ENCODE peak calls at places on chromosomes 11 and 22, in ten cellular contexts. One of them, this sample, is unnamed.

GRCh38 chr11:14894657-14895598 is 2.9 kb upstream of the CYP2R1 start:
- DNase-seq in epithelial cell of esophagus: peak; percentile 51
- DNase-seq in stimulated activated CD4-positive, alpha-beta T cell treated with anti-CD3 and anti-CD28 coated beads, Interleukin-1b, Interleukin-23, amount 100 ng/mL, for 1 hour: no peak
- DNase-seq in foreskin fibroblast: peak; percentile 90
- DNase-seq in activated T-helper 9 cell treated with anti-CD3 and anti-CD28 coated beads, Interleukin-2, amount 50 U/mL, for 16 hours: no peak
- DNase-seq in NCI-H146: no peak
- DNase-seq in A549: no peak
- DNase-seq in H1: no peak
- DNase-seq in Panc1: no peak
- DNase-seq in left cardiac atrium: peak; percentile 46
- DNase-seq in this sample: peak; percentile 79

GRCh38 chr22:33859311-33859710 is 61.0 kb downstream of the LARGE1 start:
- DNase-seq in Panc1: no peak
- DNase-seq in foreskin fibroblast: no peak
- DNase-seq in NCI-H146: no peak
- DNase-seq in stimulated activated CD4-positive, alpha-beta T cell treated with anti-CD3 and anti-CD28 coated beads, Interleukin-1b, Interleukin-23, amount 100 ng/mL, for 1 hour: no peak
- DNase-seq in epithelial cell of esophagus: no peak
- DNase-seq in H1: no peak
- DNase-seq in A549: no peak
- DNase-seq in left cardiac atrium: no peak
- DNase-seq in activated T-helper 9 cell treated with anti-CD3 and anti-CD28 coated beads, Interleukin-2, amount 50 U/mL, for 16 hours: no peak
- DNase-seq in this sample: no peak

GRCh38 chr11:130601764-130602163 is 153.3 kb downstream of the ADAMTS15 start:
- DNase-seq in activated T-helper 9 cell treated with anti-CD3 and anti-CD28 coated beads, Interleukin-2, amount 50 U/mL, for 16 hours: no peak
- DNase-seq in NCI-H146: no peak
- DNase-seq in A549: no peak
- DNase-seq in H1: no peak
- DNase-seq in epithelial cell of esophagus: no peak
- DNase-seq in foreskin fibroblast: no peak
- DNase-seq in left cardiac atrium: no peak
- DNase-seq in stimulated activated CD4-positive, alpha-beta T cell treated with anti-CD3 and anti-CD28 coated beads, Interleukin-1b, Interleukin-23, amount 100 ng/mL, for 1 hour: no peak
- DNase-seq in Panc1: no peak
- DNase-seq in this sample: no peak

GRCh38 chr11:68471360-68472340 is 11.1 kb downstream of the PPP6R3 start:
- DNase-seq in Panc1: no peak
- DNase-seq in stimulated activated CD4-positive, alpha-beta T cell treated with anti-CD3 and anti-CD28 coated beads, Interleukin-1b, Interleukin-23, amount 100 ng/mL, for 1 hour: no peak
- DNase-seq in activated T-helper 9 cell treated with anti-CD3 and anti-CD28 coated beads, Interleukin-2, amount 50 U/mL, for 16 hours: peak; percentile 33
- DNase-seq in A549: no peak
- DNase-seq in H1: no peak
- DNase-seq in foreskin fibroblast: no peak
- DNase-seq in epithelial cell of esophagus: peak; percentile 52
- DNase-seq in left cardiac atrium: no peak
- DNase-seq in NCI-H146: no peak
- DNase-seq in this sample: no peak

GRCh38 chr22:47073101-47073500 is 310.7 kb downstream of the TBC1D22A start:
- DNase-seq in Panc1: no peak
- DNase-seq in stimulated activated CD4-positive, alpha-beta T cell treated with anti-CD3 and anti-CD28 coated beads, Interleukin-1b, Interleukin-23, amount 100 ng/mL, for 1 hour: no peak
- DNase-seq in H1: no peak
- DNase-seq in activated T-helper 9 cell treated with anti-CD3 and anti-CD28 coated beads, Interleukin-2, amount 50 U/mL, for 16 hours: no peak
- DNase-seq in epithelial cell of esophagus: no peak
- DNase-seq in A549: no peak
- DNase-seq in NCI-H146: no peak
- DNase-seq in left cardiac atrium: no peak
- DNase-seq in foreskin fibroblast: no peak
- DNase-seq in this sample: no peak

GRCh38 chr22:48256776-48257689 is 1494.6 kb downstream of the TBC1D22A start:
- DNase-seq in Panc1: no peak
- DNase-seq in epithelial cell of esophagus: no peak
- DNase-seq in stimulated activated CD4-positive, alpha-beta T cell treated with anti-CD3 and anti-CD28 coated beads, Interleukin-1b, Interleukin-23, amount 100 ng/mL, for 1 hour: no peak
- DNase-seq in A549: no peak
- DNase-seq in activated T-helper 9 cell treated with anti-CD3 and anti-CD28 coated beads, Interleukin-2, amount 50 U/mL, for 16 hours: no peak
- DNase-seq in NCI-H146: no peak
- DNase-seq in left cardiac atrium: no peak
- DNase-seq in H1: no peak
- DNase-seq in foreskin fibroblast: no peak
- DNase-seq in this sample: no peak

GRCh38 chr22:31646186-31647019 is 15.6 kb downstream of the PISD start:
- DNase-seq in Panc1: peak; percentile 52
- DNase-seq in A549: peak; percentile 34
- DNase-seq in foreskin fibroblast: peak; percentile 95
- DNase-seq in NCI-H146: no peak
- DNase-seq in epithelial cell of esophagus: peak; percentile 91
- DNase-seq in H1: no peak
- DNase-seq in stimulated activated CD4-positive, alpha-beta T cell treated with anti-CD3 and anti-CD28 coated beads, Interleukin-1b, Interleukin-23, amount 100 ng/mL, for 1 hour: no peak
- DNase-seq in left cardiac atrium: no peak
- DNase-seq in activated T-helper 9 cell treated with anti-CD3 and anti-CD28 coated beads, Interleukin-2, amount 50 U/mL, for 16 hours: peak; percentile 37
- DNase-seq in this sample: no peak

GRCh38 chr22:20658433-20659222 is 115.3 kb upstream of the SERPIND1 start:
- DNase-seq in NCI-H146: no peak
- DNase-seq in A549: no peak
- DNase-seq in epithelial cell of esophagus: no peak
- DNase-seq in Panc1: no peak
- DNase-seq in foreskin fibroblast: no peak
- DNase-seq in activated T-helper 9 cell treated with anti-CD3 and anti-CD28 coated beads, Interleukin-2, amount 50 U/mL, for 16 hours: no peak
- DNase-seq in H1: no peak
- DNase-seq in left cardiac atrium: no peak
- DNase-seq in stimulated activated CD4-positive, alpha-beta T cell treated with anti-CD3 and anti-CD28 coated beads, Interleukin-1b, Interleukin-23, amount 100 ng/mL, for 1 hour: no peak
- DNase-seq in this sample: no peak

GRCh38 chr22:45627489-45628233 is 44.0 kb upstream of the ATXN10 start:
- DNase-seq in foreskin fibroblast: no peak
- DNase-seq in A549: no peak
- DNase-seq in Panc1: no peak
- DNase-seq in activated T-helper 9 cell treated with anti-CD3 and anti-CD28 coated beads, Interleukin-2, amount 50 U/mL, for 16 hours: no peak
- DNase-seq in left cardiac atrium: no peak
- DNase-seq in H1: no peak
- DNase-seq in epithelial cell of esophagus: no peak
- DNase-seq in NCI-H146: no peak
- DNase-seq in stimulated activated CD4-positive, alpha-beta T cell treated with anti-CD3 and anti-CD28 coated beads, Interleukin-1b, Interleukin-23, amount 100 ng/mL, for 1 hour: no peak
- DNase-seq in this sample: no peak

GRCh38 chr11:125268611-125269010 is 104.1 kb downstream of the PKNOX2 start:
- DNase-seq in epithelial cell of esophagus: no peak
- DNase-seq in foreskin fibroblast: no peak
- DNase-seq in activated T-helper 9 cell treated with anti-CD3 and anti-CD28 coated beads, Interleukin-2, amount 50 U/mL, for 16 hours: no peak
- DNase-seq in H1: no peak
- DNase-seq in NCI-H146: no peak
- DNase-seq in left cardiac atrium: no peak
- DNase-seq in Panc1: no peak
- DNase-seq in A549: no peak
- DNase-seq in stimulated activated CD4-positive, alpha-beta T cell treated with anti-CD3 and anti-CD28 coated beads, Interleukin-1b, Interleukin-23, amount 100 ng/mL, for 1 hour: no peak
- DNase-seq in this sample: no peak

GRCh38 chr11:86888164-86888977 is 66.8 kb downstream of the FZD4 start:
- DNase-seq in Panc1: no peak
- DNase-seq in NCI-H146: no peak
- DNase-seq in foreskin fibroblast: peak; percentile 81
- DNase-seq in epithelial cell of esophagus: no peak
- DNase-seq in H1: no peak
- DNase-seq in A549: no peak
- DNase-seq in stimulated activated CD4-positive, alpha-beta T cell treated with anti-CD3 and anti-CD28 coated beads, Interleukin-1b, Interleukin-23, amount 100 ng/mL, for 1 hour: no peak
- DNase-seq in left cardiac atrium: no peak
- DNase-seq in activated T-helper 9 cell treated with anti-CD3 and anti-CD28 coated beads, Interleukin-2, amount 50 U/mL, for 16 hours: no peak
- DNase-seq in this sample: no peak

GRCh38 chr11:8241373-8242112 is 22.1 kb downstream of the LMO1 start:
- DNase-seq in stimulated activated CD4-positive, alpha-beta T cell treated with anti-CD3 and anti-CD28 coated beads, Interleukin-1b, Interleukin-23, amount 100 ng/mL, for 1 hour: no peak
- DNase-seq in foreskin fibroblast: no peak
- DNase-seq in epithelial cell of esophagus: no peak
- DNase-seq in Panc1: no peak
- DNase-seq in activated T-helper 9 cell treated with anti-CD3 and anti-CD28 coated beads, Interleukin-2, amount 50 U/mL, for 16 hours: no peak
- DNase-seq in H1: no peak
- DNase-seq in NCI-H146: no peak
- DNase-seq in left cardiac atrium: no peak
- DNase-seq in A549: no peak
- DNase-seq in this sample: no peak

GRCh38 chr11:19675397-19675796 is 37.2 kb upstream of the NAV2 start:
- DNase-seq in NCI-H146: no peak
- DNase-seq in left cardiac atrium: no peak
- DNase-seq in Panc1: no peak
- DNase-seq in foreskin fibroblast: no peak
- DNase-seq in H1: no peak
- DNase-seq in stimulated activated CD4-positive, alpha-beta T cell treated with anti-CD3 and anti-CD28 coated beads, Interleukin-1b, Interleukin-23, amount 100 ng/mL, for 1 hour: no peak
- DNase-seq in epithelial cell of esophagus: peak; percentile 74
- DNase-seq in activated T-helper 9 cell treated with anti-CD3 and anti-CD28 coated beads, Interleukin-2, amount 50 U/mL, for 16 hours: no peak
- DNase-seq in A549: no peak
- DNase-seq in this sample: no peak

GRCh38 chr11:19597194-19597593 is 115.4 kb upstream of the NAV2 start:
- DNase-seq in NCI-H146: no peak
- DNase-seq in stimulated activated CD4-positive, alpha-beta T cell treated with anti-CD3 and anti-CD28 coated beads, Interleukin-1b, Interleukin-23, amount 100 ng/mL, for 1 hour: no peak
- DNase-seq in Panc1: no peak
- DNase-seq in H1: no peak
- DNase-seq in left cardiac atrium: no peak
- DNase-seq in A549: no peak
- DNase-seq in activated T-helper 9 cell treated with anti-CD3 and anti-CD28 coated beads, Interleukin-2, amount 50 U/mL, for 16 hours: no peak
- DNase-seq in epithelial cell of esophagus: peak; percentile 48
- DNase-seq in foreskin fibroblast: peak; percentile 90
- DNase-seq in this sample: no peak

GRCh38 chr11:69642549-69642912 is 1.6 kb downstream of the CCND1 start:
- DNase-seq in A549: no peak
- DNase-seq in epithelial cell of esophagus: no peak
- DNase-seq in foreskin fibroblast: no peak
- DNase-seq in activated T-helper 9 cell treated with anti-CD3 and anti-CD28 coated beads, Interleukin-2, amount 50 U/mL, for 16 hours: peak; percentile 39
- DNase-seq in left cardiac atrium: no peak
- DNase-seq in H1: no peak
- DNase-seq in Panc1: no peak
- DNase-seq in NCI-H146: no peak
- DNase-seq in stimulated activated CD4-positive, alpha-beta T cell treated with anti-CD3 and anti-CD28 coated beads, Interleukin-1b, Interleukin-23, amount 100 ng/mL, for 1 hour: no peak
- DNase-seq in this sample: no peak

GRCh38 chr11:75759832-75760231 is 8.7 kb upstream of the DGAT2 start:
- DNase-seq in stimulated activated CD4-positive, alpha-beta T cell treated with anti-CD3 and anti-CD28 coated beads, Interleukin-1b, Interleukin-23, amount 100 ng/mL, for 1 hour: no peak
- DNase-seq in epithelial cell of esophagus: no peak
- DNase-seq in NCI-H146: peak; percentile 54
- DNase-seq in Panc1: no peak
- DNase-seq in H1: no peak
- DNase-seq in foreskin fibroblast: no peak
- DNase-seq in left cardiac atrium: no peak
- DNase-seq in activated T-helper 9 cell treated with anti-CD3 and anti-CD28 coated beads, Interleukin-2, amount 50 U/mL, for 16 hours: no peak
- DNase-seq in A549: no peak
- DNase-seq in this sample: no peak

GRCh38 chr22:41092847-41093371 is 517 bp downstream of the EP300 start:
- DNase-seq in foreskin fibroblast: peak; percentile 36
- DNase-seq in activated T-helper 9 cell treated with anti-CD3 and anti-CD28 coated beads, Interleukin-2, amount 50 U/mL, for 16 hours: no peak
- DNase-seq in epithelial cell of esophagus: peak; percentile 37
- DNase-seq in Panc1: no peak
- DNase-seq in A549: peak; percentile 22
- DNase-seq in NCI-H146: peak; percentile 25
- DNase-seq in left cardiac atrium: no peak
- DNase-seq in H1: no peak
- DNase-seq in stimulated activated CD4-positive, alpha-beta T cell treated with anti-CD3 and anti-CD28 coated beads, Interleukin-1b, Interleukin-23, amount 100 ng/mL, for 1 hour: no peak
- DNase-seq in this sample: peak; percentile 76

GRCh38 chr11:34356576-34356917 is 1.3 kb downstream of the ABTB2 start:
- DNase-seq in activated T-helper 9 cell treated with anti-CD3 and anti-CD28 coated beads, Interleukin-2, amount 50 U/mL, for 16 hours: peak; percentile 4
- DNase-seq in Panc1: no peak
- DNase-seq in foreskin fibroblast: peak; percentile 56
- DNase-seq in epithelial cell of esophagus: peak; percentile 50
- DNase-seq in left cardiac atrium: no peak
- DNase-seq in H1: no peak
- DNase-seq in A549: no peak
- DNase-seq in stimulated activated CD4-positive, alpha-beta T cell treated with anti-CD3 and anti-CD28 coated beads, Interleukin-1b, Interleukin-23, amount 100 ng/mL, for 1 hour: no peak
- DNase-seq in NCI-H146: peak; percentile 72
- DNase-seq in this sample: peak; percentile 79

GRCh38 chr11:75492181-75492820 is 33.4 kb downstream of the GDPD5 start:
- DNase-seq in stimulated activated CD4-positive, alpha-beta T cell treated with anti-CD3 and anti-CD28 coated beads, Interleukin-1b, Interleukin-23, amount 100 ng/mL, for 1 hour: peak; percentile 7
- DNase-seq in left cardiac atrium: no peak
- DNase-seq in Panc1: no peak
- DNase-seq in epithelial cell of esophagus: peak; percentile 62
- DNase-seq in activated T-helper 9 cell treated with anti-CD3 and anti-CD28 coated beads, Interleukin-2, amount 50 U/mL, for 16 hours: peak; percentile 55
- DNase-seq in foreskin fibroblast: no peak
- DNase-seq in NCI-H146: peak; percentile 18
- DNase-seq in A549: no peak
- DNase-seq in H1: peak; percentile 21
- DNase-seq in this sample: no peak

GRCh38 chr22:39294571-39295468 is 24.6 kb downstream of the RPL3 start:
- DNase-seq in activated T-helper 9 cell treated with anti-CD3 and anti-CD28 coated beads, Interleukin-2, amount 50 U/mL, for 16 hours: no peak
- DNase-seq in A549: no peak
- DNase-seq in foreskin fibroblast: no peak
- DNase-seq in NCI-H146: no peak
- DNase-seq in H1: no peak
- DNase-seq in Panc1: no peak
- DNase-seq in stimulated activated CD4-positive, alpha-beta T cell treated with anti-CD3 and anti-CD28 coated beads, Interleukin-1b, Interleukin-23, amount 100 ng/mL, for 1 hour: no peak
- DNase-seq in left cardiac atrium: no peak
- DNase-seq in epithelial cell of esophagus: no peak
- DNase-seq in this sample: peak; percentile 50

GRCh38 chr11:69296890-69297224 is 2.9 kb downstream of the MYEOV start:
- DNase-seq in stimulated activated CD4-positive, alpha-beta T cell treated with anti-CD3 and anti-CD28 coated beads, Interleukin-1b, Interleukin-23, amount 100 ng/mL, for 1 hour: no peak
- DNase-seq in left cardiac atrium: no peak
- DNase-seq in NCI-H146: no peak
- DNase-seq in foreskin fibroblast: no peak
- DNase-seq in activated T-helper 9 cell treated with anti-CD3 and anti-CD28 coated beads, Interleukin-2, amount 50 U/mL, for 16 hours: no peak
- DNase-seq in epithelial cell of esophagus: no peak
- DNase-seq in Panc1: no peak
- DNase-seq in H1: no peak
- DNase-seq in A549: no peak
- DNase-seq in this sample: no peak

GRCh38 chr22:27309713-27310112 is 491.8 kb downstream of the MN1 start:
- DNase-seq in left cardiac atrium: no peak
- DNase-seq in activated T-helper 9 cell treated with anti-CD3 and anti-CD28 coated beads, Interleukin-2, amount 50 U/mL, for 16 hours: no peak
- DNase-seq in foreskin fibroblast: no peak
- DNase-seq in epithelial cell of esophagus: no peak
- DNase-seq in Panc1: no peak
- DNase-seq in stimulated activated CD4-positive, alpha-beta T cell treated with anti-CD3 and anti-CD28 coated beads, Interleukin-1b, Interleukin-23, amount 100 ng/mL, for 1 hour: no peak
- DNase-seq in NCI-H146: no peak
- DNase-seq in H1: no peak
- DNase-seq in A549: no peak
- DNase-seq in this sample: no peak

GRCh38 chr11:1468473-1469066 is 18.0 kb downstream of the MOB2 start:
- DNase-seq in stimulated activated CD4-positive, alpha-beta T cell treated with anti-CD3 and anti-CD28 coated beads, Interleukin-1b, Interleukin-23, amount 100 ng/mL, for 1 hour: no peak
- DNase-seq in activated T-helper 9 cell treated with anti-CD3 and anti-CD28 coated beads, Interleukin-2, amount 50 U/mL, for 16 hours: no peak
- DNase-seq in epithelial cell of esophagus: no peak
- DNase-seq in foreskin fibroblast: no peak
- DNase-seq in Panc1: no peak
- DNase-seq in NCI-H146: no peak
- DNase-seq in A549: no peak
- DNase-seq in left cardiac atrium: no peak
- DNase-seq in H1: no peak
- DNase-seq in this sample: peak; percentile 50

GRCh38 chr22:41288245-41288946 is 2.4 kb upstream of the RANGAP1 start:
- DNase-seq in left cardiac atrium: peak; percentile 26
- DNase-seq in activated T-helper 9 cell treated with anti-CD3 and anti-CD28 coated beads, Interleukin-2, amount 50 U/mL, for 16 hours: no peak
- DNase-seq in Panc1: peak; percentile 83
- DNase-seq in NCI-H146: peak; percentile 55
- DNase-seq in H1: no peak
- DNase-seq in foreskin fibroblast: peak; percentile 76
- DNase-seq in stimulated activated CD4-positive, alpha-beta T cell treated with anti-CD3 and anti-CD28 coated beads, Interleukin-1b, Interleukin-23, amount 100 ng/mL, for 1 hour: no peak
- DNase-seq in A549: peak; percentile 71
- DNase-seq in epithelial cell of esophagus: peak; percentile 93
- DNase-seq in this sample: no peak

GRCh38 chr11:3129181-3129590 is 35.9 kb downstream of the OSBPL5 start:
- DNase-seq in NCI-H146: no peak
- DNase-seq in H1: no peak
- DNase-seq in foreskin fibroblast: no peak
- DNase-seq in stimulated activated CD4-positive, alpha-beta T cell treated with anti-CD3 and anti-CD28 coated beads, Interleukin-1b, Interleukin-23, amount 100 ng/mL, for 1 hour: no peak
- DNase-seq in A549: no peak
- DNase-seq in activated T-helper 9 cell treated with anti-CD3 and anti-CD28 coated beads, Interleukin-2, amount 50 U/mL, for 16 hours: no peak
- DNase-seq in Panc1: no peak
- DNase-seq in epithelial cell of esophagus: no peak
- DNase-seq in left cardiac atrium: no peak
- DNase-seq in this sample: peak; percentile 41

GRCh38 chr11:74696932-74697687 is 34.1 kb downstream of the CHRDL2 start:
- DNase-seq in NCI-H146: no peak
- DNase-seq in left cardiac atrium: peak; percentile 94
- DNase-seq in A549: peak; percentile 56
- DNase-seq in Panc1: no peak
- DNase-seq in H1: no peak
- DNase-seq in epithelial cell of esophagus: peak; percentile 78
- DNase-seq in foreskin fibroblast: peak; percentile 87
- DNase-seq in activated T-helper 9 cell treated with anti-CD3 and anti-CD28 coated beads, Interleukin-2, amount 50 U/mL, for 16 hours: no peak
- DNase-seq in stimulated activated CD4-positive, alpha-beta T cell treated with anti-CD3 and anti-CD28 coated beads, Interleukin-1b, Interleukin-23, amount 100 ng/mL, for 1 hour: no peak
- DNase-seq in this sample: peak; percentile 87

GRCh38 chr11:102111011-102111786 is 952 bp downstream of the YAP1 start:
- DNase-seq in stimulated activated CD4-positive, alpha-beta T cell treated with anti-CD3 and anti-CD28 coated beads, Interleukin-1b, Interleukin-23, amount 100 ng/mL, for 1 hour: no peak
- DNase-seq in Panc1: no peak
- DNase-seq in left cardiac atrium: peak; percentile 78
- DNase-seq in NCI-H146: no peak
- DNase-seq in activated T-helper 9 cell treated with anti-CD3 and anti-CD28 coated beads, Interleukin-2, amount 50 U/mL, for 16 hours: peak; percentile 2
- DNase-seq in epithelial cell of esophagus: peak; percentile 80
- DNase-seq in foreskin fibroblast: peak; percentile 94
- DNase-seq in A549: peak; percentile 69
- DNase-seq in H1: peak; percentile 79
- DNase-seq in this sample: peak; percentile 80

GRCh38 chr11:71153005-71153395 is 99.4 kb downstream of the SHANK2 start:
- DNase-seq in NCI-H146: no peak
- DNase-seq in stimulated activated CD4-positive, alpha-beta T cell treated with anti-CD3 and anti-CD28 coated beads, Interleukin-1b, Interleukin-23, amount 100 ng/mL, for 1 hour: no peak
- DNase-seq in epithelial cell of esophagus: peak; percentile 81
- DNase-seq in activated T-helper 9 cell treated with anti-CD3 and anti-CD28 coated beads, Interleukin-2, amount 50 U/mL, for 16 hours: no peak
- DNase-seq in Panc1: no peak
- DNase-seq in A549: peak; percentile 53
- DNase-seq in left cardiac atrium: no peak
- DNase-seq in H1: no peak
- DNase-seq in foreskin fibroblast: peak; percentile 67
- DNase-seq in this sample: no peak